ENCODE peak calls at places on chromosomes 3 and 15, in four cellular contexts. M is AG08395, X is fibroblast of lung, G is adrenal gland. D is an unnamed sample.
A peak's percentile ranks its signal among the peaks of the same experiment; 100 is the strongest.

GRCh38 chr3:113560845-113561623 is 28.7 kb downstream of the SIDT1 start:
- DNase-seq in M (no peak), X (no peak), G (no peak), D (no peak)

GRCh38 chr3:66138336-66139234 is 82.2 kb upstream of the SLC25A26 start:
- DNase-seq in M (peak; percentile 80), X (peak; percentile 56), G (peak; percentile 70), D (peak; percentile 19)

GRCh38 chr3:161510510-161511260 is 14.1 kb downstream of the OTOL1 start:
- DNase-seq in M (no peak), X (no peak), G (no peak), D (no peak)

GRCh38 chr3:12143949-12144504 is 14.7 kb downstream of the TIMP4 start:
- DNase-seq in M (peak; percentile 15), X (peak; percentile 80), G (peak; percentile 52), D (no peak)

GRCh38 chr3:99041747-99042146 is 140.3 kb upstream of the DCBLD2 start:
- DNase-seq in M (no peak), X (no peak), G (no peak), D (no peak)

GRCh38 chr3:49754536-49754935 is 30.8 kb upstream of the GMPPB start:
- DNase-seq in M (no peak), X (no peak), G (no peak), D (no peak)

GRCh38 chr3:129441782-129442181 is 1.8 kb downstream of the IFT122 start:
- DNase-seq in M (peak; percentile 59), X (peak; percentile 62), G (no peak), D (peak; percentile 30)

GRCh38 chr15:95196176-95196915 is 965.0 kb downstream of the MCTP2 start:
- DNase-seq in M (no peak), X (peak; percentile 35), G (no peak), D (no peak)

GRCh38 chr3:126399348-126399730 is 4.6 kb downstream of the CFAP100 start:
- DNase-seq in M (no peak), X (no peak), G (no peak), D (peak; percentile 4)

GRCh38 chr3:138942271-138942670 is 4.7 kb downstream of the FOXL2 start:
- DNase-seq in M (no peak), X (no peak), G (no peak), D (no peak)

GRCh38 chr3:140420621-140421357 is 257.1 kb upstream of the TRIM42 start:
- DNase-seq in M (no peak), X (peak; percentile 86), G (peak; percentile 60), D (no peak)

GRCh38 chr3:43255675-43256074 is 30.7 kb upstream of the SNRK start:
- DNase-seq in M (no peak), X (no peak), G (no peak), D (no peak)